ENCODE peak calls at places on chromosomes 3 and 15, in nine cellular contexts. X is tibial artery, V is body of pancreas, S is DND-41, W is lower lobe of right lung, Z is testis, N is H1, L is heart right ventricle, Q is K562. T is an unnamed sample. For H3K36me3, the result is how much of the 10 kb centered on the place peaks cover.

GRCh38 chr3:143736651-143737050 is 111.6 kb downstream of the SLC9A9 start:
- DNase-seq in X (no peak), V (no peak), Q (no peak), L (no peak), W (no peak), S (no peak), N (no peak), Z (no peak), T (no peak)

GRCh38 chr3:173913985-173914421 is 516.5 kb downstream of the NLGN1 start:
- DNase-seq in W (no peak), Z (no peak), L (no peak), S (no peak), X (no peak), Q (no peak), V (no peak), N (no peak), T (no peak)

GRCh38 chr3:115248274-115248673 is 101.2 kb upstream of the ZBTB20 start:
- DNase-seq in L (no peak), X (no peak), S (no peak), V (no peak), N (no peak), Z (no peak), Q (no peak), W (no peak), T (no peak)

GRCh38 chr3:172135766-172136729 is 96.7 kb downstream of the FNDC3B start:
- DNase-seq in W (no peak), S (no peak), N (no peak), V (no peak), X (no peak), Z (no peak), Q (no peak), L (no peak), T (no peak)

GRCh38 chr3:9548991-9549390 is 4.6 kb downstream of the LHFPL4 start:
- DNase-seq in Z (no peak), X (no peak), N (no peak), W (no peak), S (no peak), V (no peak), Q (no peak), L (no peak), T (no peak)

GRCh38 chr3:132342183-132342582 is 25.0 kb downstream of the ACP3 start:
- DNase-seq in Q (no peak), N (no peak), Z (peak), X (no peak), V (no peak), S (no peak), L (no peak), W (no peak), T (no peak)

GRCh38 chr15:96893159-96893906 is 562.8 kb downstream of the NR2F2 start:
- DNase-seq in L (no peak), W (no peak), Z (peak), N (no peak), Q (no peak), V (peak), S (no peak), X (no peak), T (no peak)

GRCh38 chr3:69324362-69325025 is 61.4 kb downstream of the FRMD4B start:
- DNase-seq in Q (no peak), Z (no peak), S (peak), L (no peak), W (no peak), X (no peak), V (no peak), N (peak), T (no peak)

GRCh38 chr3:128462341-128462910 is 4.3 kb downstream of the DNAJB8 start:
- DNase-seq in Q (no peak), X (no peak), V (no peak), L (no peak), Z (no peak), W (no peak), N (no peak), S (no peak), T (no peak)

GRCh38 chr3:137761563-137762503 is 2.3 kb upstream of the SOX14 start:
- DNase-seq in N (no peak), L (no peak), V (no peak), Z (no peak), X (peak), S (no peak), W (no peak), Q (no peak), T (no peak)

GRCh38 chr15:37007301-37007700 is 93.0 kb downstream of the MEIS2 start:
- DNase-seq in V (no peak), Q (no peak), S (no peak), W (no peak), X (no peak), N (no peak), Z (no peak), L (no peak), T (no peak)

GRCh38 chr15:85443593-85444328 is 63.4 kb downstream of the AKAP13 start:
- DNase-seq in N (no peak), W (no peak), V (peak), Z (no peak), X (no peak), Q (no peak), S (no peak), L (peak), T (no peak)

GRCh38 chr3:128322030-128323022 is 144.4 kb downstream of the DNAJB8 start:
- DNase-seq in W (peak), L (peak), N (peak), X (no peak), V (peak), Q (peak), S (peak), Z (peak), T (peak)

GRCh38 chr15:32824777-32825176 is 107.0 kb downstream of the GREM1 start:
- DNase-seq in Q (no peak), V (no peak), L (no peak), S (no peak), N (no peak), W (no peak), Z (no peak), X (no peak), T (no peak)

GRCh38 chr3:73718326-73719110 is 93.8 kb upstream of the PDZRN3 start:
- DNase-seq in L (no peak), Q (no peak), X (no peak), W (no peak), N (no peak), Z (no peak), S (no peak), V (no peak), T (no peak)

GRCh38 chr3:158167737-158168469 is 58.0 kb downstream of the RSRC1 start:
- DNase-seq in X (no peak), Z (no peak), S (peak), Q (peak), V (no peak), W (no peak), N (no peak), L (no peak), T (no peak)

GRCh38 chr3:128878556-128879124 is 780 bp upstream of the ACAD9 start:
- DNase-seq in X (no peak), N (no peak), S (peak), Q (no peak), W (no peak), Z (peak), L (no peak), V (peak), T (no peak)

GRCh38 chr15:36784098-36784670 is 204.8 kb downstream of the CDIN1 start:
- DNase-seq in L (no peak), N (no peak), X (no peak), S (no peak), W (no peak), Z (no peak), Q (no peak), V (no peak), T (no peak)

GRCh38 chr3:75737831-75738493 is 47.4 kb downstream of the ZNF717 start:
- DNase-seq in Z (no peak), S (no peak), Q (no peak), W (no peak), N (no peak), V (no peak), L (no peak), X (no peak), T (no peak)

GRCh38 chr15:52183562-52184173 is 7.5 kb downstream of the GNB5 start:
- DNase-seq in X (no peak), W (no peak), N (no peak), S (no peak), Z (peak), V (peak), Q (peak), L (no peak), T (no peak)

GRCh38 chr3:195416795-195417194 is 26.0 kb downstream of the ACAP2 start:
- DNase-seq in W (no peak), S (no peak), Z (no peak), Q (no peak), N (no peak), L (no peak), X (no peak), V (no peak), T (no peak)

GRCh38 chr3:47536221-47536891 is 22.8 kb upstream of the ELP6 start:
- DNase-seq in W (no peak), N (no peak), Q (no peak), S (no peak), V (no peak), X (no peak), L (no peak), Z (no peak), T (no peak)
- H3K27ac ChIP-seq in W (no peak), N (no peak), Q (no peak), S (no peak), V (no peak), X (no peak), L (no peak), Z (no peak), T (no peak)

GRCh38 chr3:58340594-58341244 is 8.0 kb downstream of the PXK start:
- DNase-seq in X (no peak), Q (no peak), Z (no peak), S (no peak), N (no peak), V (no peak), L (no peak), W (no peak), T (no peak)
- H3K36me3 ChIP-seq in X (under half), Q (under half), Z (under half), S (half or more), N (under half), V (under half), L (under half), W (under half), T (under half)

GRCh38 chr15:65318870-65319356 is 14.4 kb downstream of the RNU5B-1 start:
- DNase-seq in S (peak), Z (peak), N (no peak), W (peak), X (peak), V (peak), Q (peak), L (peak), T (peak)

GRCh38 chr15:65326109-65326508 is 21.6 kb downstream of the RNU5B-1 start:
- DNase-seq in W (no peak), N (no peak), S (no peak), Z (peak), V (peak), Q (no peak), X (no peak), L (peak), T (no peak)

GRCh38 chr15:65326844-65327243 is 22.4 kb downstream of the RNU5B-1 start:
- DNase-seq in N (no peak), X (no peak), Q (no peak), V (no peak), L (no peak), Z (no peak), S (no peak), W (no peak), T (no peak)

GRCh38 chr15:65327651-65328393 is 23.3 kb downstream of the RNU5B-1 start:
- DNase-seq in X (no peak), N (no peak), L (no peak), S (no peak), V (no peak), Q (peak), Z (no peak), W (peak), T (no peak)

DNA sequence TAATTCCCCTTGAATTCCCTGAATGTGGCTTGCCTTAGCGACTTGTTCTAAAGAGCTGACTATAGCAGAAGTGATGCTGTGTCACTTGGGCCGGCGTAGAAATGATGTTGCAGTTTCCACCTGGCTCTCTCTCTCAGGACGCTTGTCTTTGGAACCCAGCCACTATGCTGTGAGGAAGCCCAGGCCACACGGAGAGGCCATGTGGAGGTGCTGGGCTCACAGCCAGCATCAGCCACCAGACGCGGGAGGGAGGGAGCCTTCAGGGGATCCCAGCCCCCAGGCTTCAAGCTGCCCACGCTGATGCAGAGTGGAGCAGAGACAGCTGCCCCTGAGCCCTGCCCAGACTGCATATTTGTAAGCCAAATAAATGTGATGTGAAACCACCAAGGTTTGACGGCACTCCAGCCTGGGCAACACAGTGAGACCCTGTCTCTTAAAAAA is 18.6 kb downstream of the RNU5B-1 start:
- DNase-seq in L (peak), S (no peak), Z (peak), N (no peak), W (no peak), X (no peak), V (peak), Q (no peak), T (no peak)
- H3K27ac ChIP-seq in L (no peak), S (no peak), Z (no peak), N (no peak), W (no peak), X (no peak), V (no peak), Q (no peak), T (no peak)

GRCh38 chr3:32147935-32148334 is 41.5 kb downstream of the GPD1L start:
- DNase-seq in L (no peak), Z (no peak), W (no peak), N (no peak), S (no peak), V (no peak), Q (no peak), X (no peak), T (no peak)

GRCh38 chr3:32147509-32147908 is 41.1 kb downstream of the GPD1L start:
- DNase-seq in W (no peak), Q (no peak), S (no peak), L (no peak), N (no peak), X (no peak), V (no peak), Z (no peak), T (no peak)

GRCh38 chr3:32143849-32144757 is 37.7 kb downstream of the GPD1L start:
- DNase-seq in Z (peak), S (peak), Q (peak), X (no peak), V (peak), L (peak), N (no peak), W (no peak), T (peak)

GRCh38 chr3:32148356-32148755 is 41.9 kb downstream of the GPD1L start:
- DNase-seq in S (no peak), Z (no peak), X (no peak), W (no peak), V (no peak), Q (no peak), L (no peak), N (no peak), T (no peak)

DNA sequence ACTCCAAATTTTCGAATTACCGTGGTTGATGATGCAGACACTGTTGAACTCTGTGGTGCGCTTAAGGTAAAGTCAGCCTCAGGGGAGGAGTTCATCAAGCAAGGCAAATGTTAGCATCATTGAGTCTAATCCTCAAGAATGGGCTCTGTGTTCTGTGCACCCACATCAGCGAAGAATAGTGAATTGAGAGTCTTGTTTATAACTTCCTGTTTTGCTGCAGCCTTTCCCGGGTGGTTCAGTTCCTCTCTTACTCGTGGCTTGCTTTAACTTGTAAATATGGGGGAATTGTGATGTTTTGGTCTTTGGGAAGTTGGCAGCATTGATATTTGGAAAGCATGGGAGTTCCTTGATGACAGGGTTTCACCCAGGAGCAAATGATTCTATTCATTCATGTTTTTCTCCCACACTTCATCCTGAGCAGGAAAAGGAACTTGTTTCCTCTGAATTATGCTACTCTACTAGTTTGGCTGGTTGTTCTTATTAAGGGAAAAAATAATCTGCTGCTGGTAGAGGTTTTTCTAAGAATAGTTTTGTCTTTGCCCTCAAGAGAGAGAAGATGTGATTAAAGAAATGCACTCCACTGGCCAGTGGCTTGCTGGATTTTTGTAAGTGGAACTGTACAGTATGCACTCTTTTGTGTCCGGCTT is 40.4 kb downstream of the GPD1L start:
- DNase-seq in Q (no peak), W (no peak), V (no peak), N (no peak), S (no peak), L (no peak), X (no peak), Z (no peak), T (no peak)
- H3K36me3 ChIP-seq in Q (under half), W (half or more), V (under half), N (under half), S (half or more), L (under half), X (half or more), Z (under half), T (under half)

GRCh38 chr3:126476166-126476975 is 680 bp upstream of the ZXDC start:
- DNase-seq in V (peak), Z (no peak), N (no peak), X (peak), S (no peak), W (peak), L (peak), Q (no peak), T (no peak)
- H3K27ac ChIP-seq in V (peak), Z (peak), N (peak), X (peak), S (peak), W (peak), L (peak), Q (peak), T (peak)

DNA sequence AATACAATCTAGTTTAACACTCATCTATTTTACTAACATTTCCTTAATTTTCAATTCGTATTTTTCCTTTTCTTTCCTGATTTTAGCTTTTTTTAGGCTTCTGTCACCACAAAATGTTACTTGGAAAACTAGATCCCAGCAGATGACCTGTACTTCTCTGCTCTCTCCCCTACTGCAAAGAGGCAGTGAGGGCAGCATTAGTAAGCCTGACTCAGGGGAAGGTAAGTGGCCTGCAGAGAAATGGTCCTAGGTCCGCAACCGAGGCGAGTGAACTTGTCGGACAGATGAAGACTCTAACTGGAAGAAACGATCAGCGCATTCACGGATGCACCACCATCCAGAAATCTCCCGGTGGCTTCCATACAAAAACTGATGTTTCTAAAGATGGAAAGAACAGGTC is 20.4 kb downstream of the TMEM43 start:
- DNase-seq in V (no peak), X (no peak), L (no peak), Z (no peak), W (no peak), Q (no peak), S (no peak), N (no peak), T (no peak)
- H3K36me3 ChIP-seq in V (under half), X (under half), L (under half), Z (under half), W (half or more), Q (half or more), S (half or more), N (under half), T (under half)

GRCh38 chr3:122974764-122975162 is 52.8 kb downstream of the SEMA5B start:
- DNase-seq in Q (no peak), V (no peak), X (peak), Z (no peak), L (peak), W (no peak), S (peak), N (no peak), T (no peak)

GRCh38 chr3:122977645-122978466 is 49.7 kb downstream of the SEMA5B start:
- DNase-seq in N (peak), W (peak), Z (no peak), L (peak), Q (no peak), X (peak), V (peak), S (no peak), T (no peak)

GRCh38 chr3:122973893-122974615 is 53.5 kb downstream of the SEMA5B start:
- DNase-seq in W (no peak), Q (no peak), L (peak), N (no peak), S (no peak), Z (no peak), V (no peak), X (no peak), T (no peak)

GRCh38 chr3:122975924-122976293 is 51.7 kb downstream of the SEMA5B start:
- DNase-seq in Z (no peak), W (no peak), X (no peak), Q (no peak), N (no peak), L (no peak), S (peak), V (no peak), T (peak)

DNA sequence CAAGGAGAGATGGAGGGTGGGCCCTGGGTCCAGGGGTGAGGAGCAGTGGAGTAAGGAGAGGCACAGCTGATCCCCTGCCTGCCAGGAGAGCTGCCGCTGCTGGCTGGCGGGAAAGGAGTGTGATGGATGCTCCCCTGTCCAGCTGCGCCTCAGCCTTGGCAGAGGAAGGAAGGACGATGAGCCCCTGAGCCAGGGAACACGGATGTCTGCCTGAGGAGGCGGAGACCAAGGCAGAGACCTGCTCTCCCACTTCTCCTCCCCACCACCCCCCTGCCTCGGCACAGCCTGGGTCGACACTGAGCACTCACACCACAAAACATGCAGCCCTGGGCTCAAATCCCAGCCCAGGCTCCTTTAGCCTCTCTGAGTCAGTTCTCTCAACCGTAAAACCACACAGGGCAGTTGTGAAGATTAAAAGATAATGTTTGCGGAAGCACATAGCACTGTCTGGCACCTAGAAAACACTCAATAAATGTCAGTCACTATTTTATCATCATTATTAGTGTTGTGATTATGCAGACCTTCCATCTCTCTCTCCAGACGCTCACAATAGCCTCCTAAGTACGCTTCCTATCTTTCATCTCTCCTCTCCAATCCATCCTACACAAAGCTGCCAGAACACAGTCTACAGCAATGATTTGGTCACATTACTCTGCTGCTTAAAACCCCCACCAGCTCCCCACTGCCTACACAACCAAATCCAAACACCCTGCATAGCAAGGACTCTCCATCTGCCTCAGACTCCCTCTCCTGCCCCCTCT is 52.2 kb downstream of the SEMA5B start:
- DNase-seq in Z (peak), N (no peak), W (no peak), L (peak), S (peak), V (no peak), Q (no peak), X (no peak), T (peak)
- H3K27ac ChIP-seq in Z (no peak), N (no peak), W (no peak), L (peak), S (no peak), V (no peak), Q (no peak), X (peak), T (no peak)

GRCh38 chr15:67156426-67156825 is 91.0 kb downstream of the SMAD3 start:
- DNase-seq in Z (no peak), S (no peak), V (no peak), Q (no peak), W (no peak), X (no peak), L (no peak), N (no peak), T (no peak)
- H3K36me3 ChIP-seq in Z (under half), S (under half), V (under half), Q (under half), W (under half), X (under half), L (under half), N (under half), T (under half)

T was measured in CD8-positive, alpha-beta memory T cell.